ENCODE peak calls at places on chromosomes 4 and X, in five cellular contexts. One of them, this sample, is unnamed.

GRCh38 chr4:78056265-78057129 is 626 bp upstream of the FRAS1 start:
- DNase-seq in neural progenitor cell: peak
- DNase-seq in dorsolateral prefrontal cortex: peak
- DNase-seq in SK-N-SH: peak
- DNase-seq in right cardiac atrium: peak
- DNase-seq in this sample: peak

GRCh38 chrX:17597836-17598434 is 139.4 kb upstream of the SCML1 start:
- DNase-seq in SK-N-SH: peak
- DNase-seq in dorsolateral prefrontal cortex: no peak
- DNase-seq in right cardiac atrium: peak
- DNase-seq in neural progenitor cell: no peak
- DNase-seq in this sample: no peak

GRCh38 chr4:24285759-24286158 is 298.6 kb downstream of the DHX15 start:
- DNase-seq in neural progenitor cell: no peak
- DNase-seq in right cardiac atrium: no peak
- DNase-seq in SK-N-SH: no peak
- DNase-seq in dorsolateral prefrontal cortex: no peak
- DNase-seq in this sample: no peak

GRCh38 chr4:188975271-188975670 is 836.0 kb downstream of the TRIML1 start:
- DNase-seq in neural progenitor cell: no peak
- DNase-seq in SK-N-SH: no peak
- DNase-seq in right cardiac atrium: no peak
- DNase-seq in dorsolateral prefrontal cortex: no peak
- DNase-seq in this sample: no peak

GRCh38 chr4:148868207-148868606 is 426.0 kb upstream of the NR3C2 start:
- DNase-seq in right cardiac atrium: no peak
- DNase-seq in neural progenitor cell: no peak
- DNase-seq in dorsolateral prefrontal cortex: no peak
- DNase-seq in SK-N-SH: no peak
- DNase-seq in this sample: no peak

GRCh38 chr4:152943673-152944072 is 7.5 kb downstream of the FHDC1 start:
- DNase-seq in neural progenitor cell: no peak
- DNase-seq in right cardiac atrium: no peak
- DNase-seq in SK-N-SH: no peak
- DNase-seq in dorsolateral prefrontal cortex: no peak
- DNase-seq in this sample: no peak

GRCh38 chr4:52269761-52270160 is 218.7 kb downstream of the SPATA18 start:
- DNase-seq in dorsolateral prefrontal cortex: no peak
- DNase-seq in right cardiac atrium: no peak
- DNase-seq in neural progenitor cell: no peak
- DNase-seq in SK-N-SH: no peak
- DNase-seq in this sample: no peak

GRCh38 chrX:82163701-82164100 is 961.8 kb downstream of the SH3BGRL start:
- DNase-seq in SK-N-SH: no peak
- DNase-seq in dorsolateral prefrontal cortex: no peak
- DNase-seq in neural progenitor cell: no peak
- DNase-seq in right cardiac atrium: no peak
- DNase-seq in this sample: no peak

GRCh38 chrX:25021132-25021498 is 5.3 kb upstream of the ARX start:
- DNase-seq in neural progenitor cell: no peak
- DNase-seq in SK-N-SH: peak
- DNase-seq in dorsolateral prefrontal cortex: no peak
- DNase-seq in right cardiac atrium: no peak
- DNase-seq in this sample: no peak

GRCh38 chrX:15356444-15356843 is 21.1 kb upstream of the PIGA start:
- DNase-seq in neural progenitor cell: no peak
- DNase-seq in right cardiac atrium: no peak
- DNase-seq in dorsolateral prefrontal cortex: no peak
- DNase-seq in SK-N-SH: no peak
- DNase-seq in this sample: no peak

GRCh38 chr4:41044165-41044564 is 170.2 kb downstream of the APBB2 start:
- DNase-seq in neural progenitor cell: no peak
- DNase-seq in right cardiac atrium: no peak
- DNase-seq in SK-N-SH: no peak
- DNase-seq in dorsolateral prefrontal cortex: no peak
- DNase-seq in this sample: no peak

GRCh38 chrX:133660356-133660755 is 245.1 kb upstream of the GPC4 start:
- DNase-seq in neural progenitor cell: no peak
- DNase-seq in dorsolateral prefrontal cortex: no peak
- DNase-seq in SK-N-SH: no peak
- DNase-seq in right cardiac atrium: no peak
- DNase-seq in this sample: no peak

GRCh38 chr4:73257242-73257994 is 1.2 kb downstream of the ANKRD17 start:
- DNase-seq in right cardiac atrium: peak
- DNase-seq in SK-N-SH: peak
- DNase-seq in neural progenitor cell: peak
- DNase-seq in dorsolateral prefrontal cortex: peak
- DNase-seq in this sample: peak

GRCh38 chr4:89254847-89255246 is 52.8 kb downstream of the GPRIN3 start:
- DNase-seq in neural progenitor cell: peak
- DNase-seq in SK-N-SH: peak
- DNase-seq in dorsolateral prefrontal cortex: no peak
- DNase-seq in right cardiac atrium: no peak
- DNase-seq in this sample: no peak

GRCh38 chr4:31585503-31585902 is 865.3 kb downstream of the PCDH7 start:
- DNase-seq in dorsolateral prefrontal cortex: no peak
- DNase-seq in neural progenitor cell: no peak
- DNase-seq in SK-N-SH: no peak
- DNase-seq in right cardiac atrium: no peak
- DNase-seq in this sample: no peak

GRCh38 chr4:48375651-48376291 is 34.4 kb downstream of the SLAIN2 start:
- DNase-seq in right cardiac atrium: no peak
- DNase-seq in dorsolateral prefrontal cortex: no peak
- DNase-seq in neural progenitor cell: no peak
- DNase-seq in SK-N-SH: no peak
- DNase-seq in this sample: no peak

GRCh38 chr4:119087121-119087520 is 48.5 kb upstream of the MYOZ2 start:
- DNase-seq in dorsolateral prefrontal cortex: no peak
- DNase-seq in SK-N-SH: no peak
- DNase-seq in right cardiac atrium: no peak
- DNase-seq in neural progenitor cell: no peak
- DNase-seq in this sample: no peak

GRCh38 chr4:47017081-47017480 is 14.3 kb upstream of the GABRB1 start:
- DNase-seq in neural progenitor cell: no peak
- DNase-seq in right cardiac atrium: no peak
- DNase-seq in SK-N-SH: no peak
- DNase-seq in dorsolateral prefrontal cortex: no peak
- DNase-seq in this sample: no peak

GRCh38 chrX:24231169-24231568 is 81.6 kb downstream of the ZFX start:
- DNase-seq in right cardiac atrium: no peak
- DNase-seq in neural progenitor cell: no peak
- DNase-seq in SK-N-SH: no peak
- DNase-seq in dorsolateral prefrontal cortex: no peak
- DNase-seq in this sample: no peak

GRCh38 chrX:43176686-43177085 is 398.7 kb upstream of the PPP1R2C start:
- DNase-seq in dorsolateral prefrontal cortex: no peak
- DNase-seq in right cardiac atrium: no peak
- DNase-seq in neural progenitor cell: no peak
- DNase-seq in SK-N-SH: no peak
- DNase-seq in this sample: no peak

GRCh38 chr4:43132010-43132582 is 239.6 kb downstream of the GRXCR1 start:
- DNase-seq in right cardiac atrium: no peak
- DNase-seq in dorsolateral prefrontal cortex: peak
- DNase-seq in SK-N-SH: peak
- DNase-seq in neural progenitor cell: peak
- DNase-seq in this sample: peak

GRCh38 chrX:79182616-79183015 is 38.1 kb downstream of the GPR174 start:
- DNase-seq in dorsolateral prefrontal cortex: no peak
- DNase-seq in SK-N-SH: no peak
- DNase-seq in neural progenitor cell: no peak
- DNase-seq in right cardiac atrium: no peak
- DNase-seq in this sample: no peak

GRCh38 chrX:103628386-103629290 is at the start of gene TCEAL1:
- DNase-seq in SK-N-SH: peak
- DNase-seq in neural progenitor cell: peak
- DNase-seq in dorsolateral prefrontal cortex: peak
- DNase-seq in right cardiac atrium: peak
- DNase-seq in this sample: peak

GRCh38 chr4:89724716-89725115 is 112.2 kb downstream of the SNCA start:
- DNase-seq in dorsolateral prefrontal cortex: no peak
- DNase-seq in neural progenitor cell: no peak
- DNase-seq in SK-N-SH: no peak
- DNase-seq in right cardiac atrium: no peak
- DNase-seq in this sample: no peak

GRCh38 chr4:128861856-128862518 is 52.5 kb downstream of the JADE1 start:
- DNase-seq in SK-N-SH: no peak
- DNase-seq in right cardiac atrium: no peak
- DNase-seq in dorsolateral prefrontal cortex: no peak
- DNase-seq in neural progenitor cell: no peak
- DNase-seq in this sample: no peak

GRCh38 chr4:85151349-85151748 is 184.9 kb upstream of the WDFY3 start:
- DNase-seq in dorsolateral prefrontal cortex: no peak
- DNase-seq in right cardiac atrium: no peak
- DNase-seq in neural progenitor cell: no peak
- DNase-seq in SK-N-SH: no peak
- DNase-seq in this sample: no peak

GRCh38 chrX:37685452-37686347 is at the start of gene XK:
- DNase-seq in right cardiac atrium: peak
- DNase-seq in SK-N-SH: peak
- DNase-seq in dorsolateral prefrontal cortex: peak
- DNase-seq in neural progenitor cell: peak
- DNase-seq in this sample: peak

GRCh38 chr4:10656988-10657387 is 27.6 kb downstream of the CLNK start:
- DNase-seq in neural progenitor cell: no peak
- DNase-seq in SK-N-SH: no peak
- DNase-seq in dorsolateral prefrontal cortex: no peak
- DNase-seq in right cardiac atrium: no peak
- DNase-seq in this sample: no peak

GRCh38 chr4:173490817-173491518 is 39.1 kb downstream of the HAND2 start:
- DNase-seq in dorsolateral prefrontal cortex: no peak
- DNase-seq in right cardiac atrium: no peak
- DNase-seq in neural progenitor cell: no peak
- DNase-seq in SK-N-SH: no peak
- DNase-seq in this sample: no peak

GRCh38 chr4:8507624-8508023 is 67.0 kb downstream of the TRMT44 start:
- DNase-seq in right cardiac atrium: no peak
- DNase-seq in SK-N-SH: no peak
- DNase-seq in neural progenitor cell: no peak
- DNase-seq in dorsolateral prefrontal cortex: no peak
- DNase-seq in this sample: no peak
- H3K27ac ChIP-seq in right cardiac atrium: no peak
- H3K27ac ChIP-seq in SK-N-SH: no peak
- H3K27ac ChIP-seq in neural progenitor cell: no peak
- H3K27ac ChIP-seq in dorsolateral prefrontal cortex: no peak
- H3K27ac ChIP-seq in this sample: peak

GRCh38 chr4:142265946-142266345 is 580.2 kb downstream of the INPP4B start:
- DNase-seq in SK-N-SH: no peak
- DNase-seq in right cardiac atrium: no peak
- DNase-seq in dorsolateral prefrontal cortex: no peak
- DNase-seq in neural progenitor cell: no peak
- DNase-seq in this sample: no peak
- H3K27ac ChIP-seq in SK-N-SH: no peak
- H3K27ac ChIP-seq in right cardiac atrium: peak
- H3K27ac ChIP-seq in dorsolateral prefrontal cortex: no peak
- H3K27ac ChIP-seq in neural progenitor cell: no peak
- H3K27ac ChIP-seq in this sample: no peak

GRCh38 chrX:71052721-71053120 is 15.4 kb downstream of the SNX12 start:
- DNase-seq in right cardiac atrium: no peak
- DNase-seq in neural progenitor cell: no peak
- DNase-seq in SK-N-SH: no peak
- DNase-seq in dorsolateral prefrontal cortex: no peak
- DNase-seq in this sample: no peak
- H3K27ac ChIP-seq in right cardiac atrium: no peak
- H3K27ac ChIP-seq in neural progenitor cell: no peak
- H3K27ac ChIP-seq in SK-N-SH: no peak
- H3K27ac ChIP-seq in dorsolateral prefrontal cortex: no peak
- H3K27ac ChIP-seq in this sample: no peak

GRCh38 chr4:99382745-99383360 is 30.3 kb upstream of the ADH1C start:
- DNase-seq in neural progenitor cell: no peak
- DNase-seq in SK-N-SH: no peak
- DNase-seq in right cardiac atrium: no peak
- DNase-seq in dorsolateral prefrontal cortex: no peak
- DNase-seq in this sample: no peak
- H3K27ac ChIP-seq in neural progenitor cell: no peak
- H3K27ac ChIP-seq in SK-N-SH: no peak
- H3K27ac ChIP-seq in right cardiac atrium: peak
- H3K27ac ChIP-seq in dorsolateral prefrontal cortex: no peak
- H3K27ac ChIP-seq in this sample: no peak

GRCh38 chrX:119685225-119686066 is 7.5 kb downstream of the SEPTIN6 start:
- DNase-seq in neural progenitor cell: no peak
- DNase-seq in SK-N-SH: no peak
- DNase-seq in dorsolateral prefrontal cortex: no peak
- DNase-seq in right cardiac atrium: no peak
- DNase-seq in this sample: no peak

GRCh38 chrX:119687661-119688413 is 5.1 kb downstream of the SEPTIN6 start:
- DNase-seq in neural progenitor cell: no peak
- DNase-seq in dorsolateral prefrontal cortex: no peak
- DNase-seq in SK-N-SH: no peak
- DNase-seq in right cardiac atrium: no peak
- DNase-seq in this sample: no peak

GRCh38 chrX:119686087-119686639 is 6.8 kb downstream of the SEPTIN6 start:
- DNase-seq in right cardiac atrium: no peak
- DNase-seq in SK-N-SH: peak
- DNase-seq in dorsolateral prefrontal cortex: no peak
- DNase-seq in neural progenitor cell: no peak
- DNase-seq in this sample: no peak

GRCh38 chrX:119682019-119682989 is 10.7 kb downstream of the SEPTIN6 start:
- DNase-seq in neural progenitor cell: no peak
- DNase-seq in SK-N-SH: no peak
- DNase-seq in right cardiac atrium: no peak
- DNase-seq in dorsolateral prefrontal cortex: no peak
- DNase-seq in this sample: no peak

DNA sequence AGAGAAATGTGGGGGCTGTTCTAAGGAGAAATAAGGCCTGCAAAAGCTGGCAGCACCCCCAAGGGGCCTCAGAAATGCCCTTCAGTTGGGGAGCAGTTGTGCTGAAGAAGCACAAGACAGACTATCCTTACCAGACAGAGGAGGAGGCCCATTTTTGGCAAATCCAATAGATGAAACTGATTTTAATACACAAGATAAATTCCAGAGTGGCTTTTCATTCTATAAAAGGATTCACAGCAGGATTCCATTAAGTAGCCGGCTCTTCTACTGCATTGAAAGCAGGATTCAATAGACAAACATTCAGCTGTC is 8.1 kb downstream of the SEPTIN6 start:
- DNase-seq in SK-N-SH: no peak
- DNase-seq in neural progenitor cell: no peak
- DNase-seq in right cardiac atrium: no peak
- DNase-seq in dorsolateral prefrontal cortex: no peak
- DNase-seq in this sample: no peak
- H3K27ac ChIP-seq in SK-N-SH: peak
- H3K27ac ChIP-seq in neural progenitor cell: no peak
- H3K27ac ChIP-seq in right cardiac atrium: peak
- H3K27ac ChIP-seq in dorsolateral prefrontal cortex: peak
- H3K27ac ChIP-seq in this sample: peak

This sample was measured in caudate nucleus.